ENCODE peak calls at places on chromosomes 6 and 20, in four cellular contexts. H is HFF-Myc, B is astrocyte of the spinal cord, P is HL-60. A is an unnamed sample.

GRCh38 chr6:16206595-16207037 is 31.8 kb upstream of the GMPR start:
- DNase-seq in H (peak; percentile 86), B (peak; percentile 91), P (peak; percentile 16), A (peak; percentile 91)

GRCh38 chr6:12010635-12011275 is 1.4 kb upstream of the HIVEP1 start:
- DNase-seq in H (no peak), B (no peak), P (peak; percentile 40), A (peak; percentile 61)

GRCh38 chr6:4220619-4221018 is 85.2 kb upstream of the ECI2 start:
- DNase-seq in H (no peak), B (no peak), P (no peak), A (peak; percentile 49)

GRCh38 chr6:72246926-72247325 is 360.6 kb downstream of the RIMS1 start:
- DNase-seq in H (no peak), B (no peak), P (no peak), A (no peak)

GRCh38 chr20:48069626-48070025 is 284.3 kb upstream of the SULF2 start:
- DNase-seq in H (no peak), B (no peak), P (no peak), A (no peak)

GRCh38 chr20:39491711-39492110 is 529.6 kb downstream of the DHX35 start:
- DNase-seq in H (no peak), B (no peak), P (no peak), A (no peak)

GRCh38 chr6:26332843-26333242 is 32.2 kb upstream of the BTN3A2 start:
- DNase-seq in H (no peak), B (no peak), P (no peak), A (no peak)

GRCh38 chr20:50562262-50562701 is 52.1 kb downstream of the PTPN1 start:
- DNase-seq in H (no peak), B (no peak), P (no peak), A (no peak)

GRCh38 chr20:24863356-24863755 is 85.7 kb upstream of the CST7 start:
- DNase-seq in H (no peak), B (peak; percentile 55), P (no peak), A (peak; percentile 42)

GRCh38 chr6:100962466-100962865 is 81.3 kb upstream of the ASCC3 start:
- DNase-seq in H (peak; percentile 4), B (no peak), P (no peak), A (no peak)

GRCh38 chr6:107713214-107713962 is 110.7 kb downstream of the SCML4 start:
- DNase-seq in H (no peak), B (no peak), P (no peak), A (peak; percentile 16)

GRCh38 chr20:776165-776564 is 7.9 kb upstream of the SLC52A3 start:
- DNase-seq in H (no peak), B (no peak), P (no peak), A (no peak)

GRCh38 chr6:165447141-165447540 is 137.7 kb upstream of the C6orf118 start:
- DNase-seq in H (no peak), B (no peak), P (no peak), A (no peak)

GRCh38 chr6:28269492-28269891 is 2.5 kb downstream of the ZSCAN26 start:
- DNase-seq in H (no peak), B (peak; percentile 89), P (no peak), A (peak; percentile 75)

GRCh38 chr20:39904713-39905112 is 784.3 kb downstream of the MAFB start:
- DNase-seq in H (no peak), B (no peak), P (no peak), A (no peak)

GRCh38 chr20:10271470-10272219 is 53.0 kb downstream of the SNAP25 start:
- DNase-seq in H (no peak), B (peak; percentile 22), P (no peak), A (peak; percentile 42)

GRCh38 chr20:36201198-36201597 is 35.1 kb upstream of the AAR2 start:
- DNase-seq in H (no peak), B (no peak), P (no peak), A (no peak)

GRCh38 chr6:133774356-133774755 is 114.6 kb upstream of the TCF21 start:
- DNase-seq in H (no peak), B (peak; percentile 48), P (no peak), A (peak; percentile 62)

GRCh38 chr6:34115396-34116314 is 30.2 kb downstream of the GRM4 start:
- DNase-seq in H (no peak), B (peak; percentile 23), P (no peak), A (peak; percentile 43)

GRCh38 chr6:9131616-9132015 is 696.3 kb upstream of the SLC35B3 start:
- DNase-seq in H (no peak), B (no peak), P (no peak), A (no peak)

GRCh38 chr6:12354499-12354898 is 64.3 kb downstream of the EDN1 start:
- DNase-seq in H (no peak), B (peak; percentile 89), P (no peak), A (peak; percentile 83)

GRCh38 chr6:140344149-140344913 is 969.9 kb upstream of the CITED2 start:
- DNase-seq in H (no peak), B (peak; percentile 57), P (no peak), A (peak; percentile 61)

GRCh38 chr20:51563597-51564332 is 21.2 kb upstream of the NFATC2 start:
- DNase-seq in H (peak; percentile 69), B (peak; percentile 95), P (no peak), A (peak; percentile 88)

GRCh38 chr20:41137412-41138216 is at the start of gene PLCG1:
- DNase-seq in H (no peak), B (peak; percentile 77), P (peak; percentile 26), A (peak; percentile 61)

GRCh38 chr20:63236116-63236837 is 572 bp downstream of the BIRC7 start:
- DNase-seq in H (no peak), B (no peak), P (no peak), A (no peak)

GRCh38 chr6:45697605-45698004 is 318.1 kb downstream of the CLIC5 start:
- DNase-seq in H (peak; percentile 96), B (peak; percentile 94), P (peak; percentile 96), A (peak; percentile 95)

GRCh38 chr6:21885532-21886089 is 292.1 kb downstream of the SOX4 start:
- DNase-seq in H (peak; percentile 54), B (peak; percentile 88), P (no peak), A (peak; percentile 88)

GRCh38 chr6:97068211-97068610 is 143.7 kb downstream of the KLHL32 start:
- DNase-seq in H (no peak), B (peak; percentile 46), P (no peak), A (peak; percentile 10)

GRCh38 chr6:10610289-10610688 is 84.1 kb downstream of the C6orf52 start:
- DNase-seq in H (no peak), B (no peak), P (no peak), A (peak; percentile 18)

GRCh38 chr6:113684382-113684901 is 172.7 kb upstream of the MARCKS start:
- DNase-seq in H (no peak), B (no peak), P (no peak), A (no peak)

GRCh38 chr20:18727032-18727508 is 86.5 kb upstream of the SCP2D1 start:
- DNase-seq in H (no peak), B (no peak), P (no peak), A (no peak)

GRCh38 chr20:10925767-10926166 is 252.0 kb upstream of the JAG1 start:
- DNase-seq in H (no peak), B (no peak), P (no peak), A (peak; percentile 28)

GRCh38 chr6:43891072-43891870 is 121.3 kb downstream of the VEGFA start:
- DNase-seq in H (no peak), B (no peak), P (no peak), A (no peak)

GRCh38 chr20:34579936-34580587 is 21.5 kb downstream of the MAP1LC3A start:
- DNase-seq in H (no peak), B (peak; percentile 12), P (peak; percentile 18), A (no peak)

GRCh38 chr20:55592866-55593265 is 412.5 kb downstream of the CBLN4 start:
- DNase-seq in H (no peak), B (no peak), P (no peak), A (no peak)

GRCh38 chr6:44642870-44643522 is 255.5 kb downstream of the CDC5L start:
- DNase-seq in H (no peak), B (peak; percentile 64), P (no peak), A (no peak)

GRCh38 chr6:152879681-152880080 is 103.2 kb downstream of the FBXO5 start:
- DNase-seq in H (no peak), B (no peak), P (no peak), A (no peak)

GRCh38 chr20:51500311-51500710 is 42.2 kb downstream of the NFATC2 start:
- DNase-seq in H (no peak), B (no peak), P (peak; percentile 95), A (no peak)

GRCh38 chr20:61295726-61296628 is 43.9 kb downstream of the CDH4 start:
- DNase-seq in H (no peak), B (no peak), P (no peak), A (no peak)
- TF ChIP-seq CTCF in H (no peak), B (no peak), P (no peak), A (no peak)

GRCh38 chr6:139030211-139030530 is 1.6 kb downstream of the ABRACL start:
- DNase-seq in H (no peak), B (no peak), P (no peak), A (no peak)
- H3K4me3 ChIP-seq in H (peak overlapping the region; percentile 81), B (peak overlapping the region; percentile 91), P (peak overlapping the region; percentile 69), A (peak overlapping the region; percentile 92)

GRCh38 chr6:159540883-159541282 is 152.2 kb downstream of the SOD2 start:
- DNase-seq in H (no peak), B (no peak), P (no peak), A (no peak)

GRCh38 chr6:159535629-159536028 is 157.4 kb downstream of the SOD2 start:
- DNase-seq in H (no peak), B (no peak), P (no peak), A (no peak)

GRCh38 chr6:159541296-159541695 is 151.7 kb downstream of the SOD2 start:
- DNase-seq in H (no peak), B (no peak), P (no peak), A (no peak)

GRCh38 chr6:159540152-159540551 is 152.9 kb downstream of the SOD2 start:
- DNase-seq in H (no peak), B (no peak), P (no peak), A (no peak)
- TF ChIP-seq CTCF in H (peak; percentile 45), B (no peak), P (no peak), A (no peak)

DNA sequence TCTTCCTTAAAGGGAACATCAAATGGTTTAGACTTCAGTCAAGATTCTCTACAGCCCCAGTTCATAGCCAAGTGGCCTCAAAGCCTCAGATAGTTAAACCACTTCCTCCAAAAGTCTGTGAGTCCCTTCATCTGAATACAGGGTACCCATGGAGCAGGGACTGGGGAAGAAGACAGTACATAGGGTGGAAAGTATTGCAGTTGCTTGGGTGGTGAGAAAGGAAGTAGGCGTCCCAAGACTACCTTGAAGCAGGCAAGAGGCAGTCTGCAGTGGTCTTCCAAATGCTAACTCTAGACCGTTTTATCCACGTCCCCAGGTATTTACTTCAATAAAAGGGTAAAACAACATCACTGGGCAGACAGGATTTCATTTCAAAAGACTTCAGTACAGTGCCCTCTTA is 2.0 kb downstream of the FYN start:
- DNase-seq in H (no peak), B (no peak), P (no peak), A (peak; percentile 11)
- H3K4me3 ChIP-seq in H (peak overlapping the region; percentile 62), B (peak overlapping the region; percentile 63), P (no peak overlapping the region), A (peak overlapping the region; percentile 61)

DNA sequence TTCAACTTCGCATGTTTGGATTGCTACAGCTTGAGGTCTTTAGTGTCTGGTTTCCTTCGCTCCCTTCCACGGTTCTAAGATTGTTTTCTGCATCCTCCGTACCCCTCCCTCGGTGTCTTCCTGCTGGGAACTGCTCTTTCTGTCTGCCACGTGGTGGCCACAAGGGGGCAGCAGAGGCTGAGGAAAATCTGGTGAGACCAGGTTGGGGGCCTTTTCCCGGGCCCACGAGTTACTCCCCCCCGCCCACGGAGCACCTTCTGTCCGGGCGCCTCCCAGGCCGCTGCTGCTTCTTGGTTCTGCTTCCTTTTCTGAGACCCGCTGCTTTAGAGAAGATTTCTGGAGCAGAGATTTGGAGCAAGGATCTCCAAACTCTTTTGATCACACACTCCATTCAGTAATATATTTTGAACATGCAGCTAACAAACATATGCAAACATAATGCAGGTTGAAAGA is 21.1 kb upstream of the NOTCH4 start:
- DNase-seq in H (peak; percentile 59), B (peak; percentile 68), P (peak; percentile 43), A (peak; percentile 67)
- TF ChIP-seq CTCF in H (peak; percentile 89), B (peak; percentile 94), P (peak; percentile 77), A (peak; percentile 92)

A was measured in foreskin fibroblast.